ENCODE peak calls at places on chromosomes 3 and 15, in nine cellular contexts. One of them, this sample, is unnamed.

GRCh38 chr3:52525666-52526065 is 8.0 kb downstream of the NT5DC2 start:
- DNase-seq in prostate gland: no peak
- DNase-seq in A549: no peak
- DNase-seq in endodermal cell: no peak
- DNase-seq in choroid plexus epithelial cell: no peak
- DNase-seq in H9: no peak
- DNase-seq in AG04450: no peak
- DNase-seq in fibroblast of lung: no peak
- DNase-seq in GM23338: no peak
- DNase-seq in this sample: no peak

GRCh38 chr3:171950373-171950772 is 89.0 kb upstream of the FNDC3B start:
- DNase-seq in prostate gland: no peak
- DNase-seq in AG04450: no peak
- DNase-seq in H9: no peak
- DNase-seq in endodermal cell: peak; percentile 72
- DNase-seq in GM23338: peak; percentile 26
- DNase-seq in A549: no peak
- DNase-seq in fibroblast of lung: peak; percentile 53
- DNase-seq in choroid plexus epithelial cell: peak; percentile 63
- DNase-seq in this sample: no peak

GRCh38 chr15:80773122-80773551 is 6.0 kb upstream of the CEMIP start:
- DNase-seq in GM23338: no peak
- DNase-seq in choroid plexus epithelial cell: peak; percentile 98
- DNase-seq in H9: no peak
- DNase-seq in endodermal cell: no peak
- DNase-seq in AG04450: no peak
- DNase-seq in prostate gland: no peak
- DNase-seq in fibroblast of lung: no peak
- DNase-seq in A549: no peak
- DNase-seq in this sample: no peak

GRCh38 chr3:68985391-68985790 is 28.1 kb downstream of the EOGT start:
- DNase-seq in AG04450: no peak
- DNase-seq in A549: no peak
- DNase-seq in GM23338: no peak
- DNase-seq in prostate gland: no peak
- DNase-seq in fibroblast of lung: no peak
- DNase-seq in H9: no peak
- DNase-seq in choroid plexus epithelial cell: peak; percentile 70
- DNase-seq in endodermal cell: no peak
- DNase-seq in this sample: no peak

GRCh38 chr15:92091155-92091734 is 237.7 kb downstream of the SLCO3A1 start:
- DNase-seq in choroid plexus epithelial cell: peak; percentile 30
- DNase-seq in AG04450: no peak
- DNase-seq in A549: peak; percentile 60
- DNase-seq in fibroblast of lung: peak; percentile 14
- DNase-seq in H9: peak; percentile 90
- DNase-seq in endodermal cell: peak; percentile 96
- DNase-seq in prostate gland: peak; percentile 50
- DNase-seq in GM23338: peak; percentile 94
- DNase-seq in this sample: no peak

GRCh38 chr3:146342971-146343370 is 92.1 kb upstream of the PLSCR4 start:
- DNase-seq in prostate gland: no peak
- DNase-seq in choroid plexus epithelial cell: peak; percentile 63
- DNase-seq in H9: no peak
- DNase-seq in endodermal cell: no peak
- DNase-seq in GM23338: no peak
- DNase-seq in A549: no peak
- DNase-seq in fibroblast of lung: peak; percentile 94
- DNase-seq in AG04450: no peak
- DNase-seq in this sample: no peak

GRCh38 chr3:162770556-162770955 is 1273.9 kb downstream of the OTOL1 start:
- DNase-seq in GM23338: no peak
- DNase-seq in prostate gland: no peak
- DNase-seq in AG04450: no peak
- DNase-seq in H9: no peak
- DNase-seq in endodermal cell: no peak
- DNase-seq in A549: no peak
- DNase-seq in fibroblast of lung: peak; percentile 28
- DNase-seq in choroid plexus epithelial cell: peak; percentile 5
- DNase-seq in this sample: no peak

GRCh38 chr3:119294889-119295769 is 946 bp downstream of the ARHGAP31 start:
- DNase-seq in AG04450: no peak
- DNase-seq in H9: peak; percentile 57
- DNase-seq in prostate gland: peak; percentile 43
- DNase-seq in endodermal cell: peak; percentile 79
- DNase-seq in GM23338: peak; percentile 74
- DNase-seq in A549: peak; percentile 28
- DNase-seq in fibroblast of lung: peak; percentile 35
- DNase-seq in choroid plexus epithelial cell: peak; percentile 55
- DNase-seq in this sample: no peak

GRCh38 chr15:72796515-72797337 is 13.2 kb upstream of the ADPGK start:
- DNase-seq in prostate gland: no peak
- DNase-seq in endodermal cell: peak; percentile 84
- DNase-seq in choroid plexus epithelial cell: peak; percentile 33
- DNase-seq in A549: peak; percentile 76
- DNase-seq in GM23338: peak; percentile 80
- DNase-seq in fibroblast of lung: peak; percentile 44
- DNase-seq in H9: peak; percentile 69
- DNase-seq in AG04450: no peak
- DNase-seq in this sample: no peak

GRCh38 chr3:126926684-126927404 is 56.1 kb upstream of the PLXNA1 start:
- DNase-seq in prostate gland: no peak
- DNase-seq in H9: no peak
- DNase-seq in A549: no peak
- DNase-seq in choroid plexus epithelial cell: peak; percentile 86
- DNase-seq in AG04450: peak; percentile 55
- DNase-seq in fibroblast of lung: peak; percentile 77
- DNase-seq in GM23338: no peak
- DNase-seq in endodermal cell: no peak
- DNase-seq in this sample: no peak

GRCh38 chr3:192857148-192857735 is 60.4 kb downstream of the MB21D2 start:
- DNase-seq in fibroblast of lung: no peak
- DNase-seq in GM23338: no peak
- DNase-seq in endodermal cell: no peak
- DNase-seq in H9: no peak
- DNase-seq in A549: no peak
- DNase-seq in prostate gland: no peak
- DNase-seq in choroid plexus epithelial cell: no peak
- DNase-seq in AG04450: no peak
- DNase-seq in this sample: no peak

GRCh38 chr15:25242166-25242879 is 196.5 kb downstream of the UBE3A start:
- DNase-seq in endodermal cell: no peak
- DNase-seq in prostate gland: no peak
- DNase-seq in choroid plexus epithelial cell: no peak
- DNase-seq in fibroblast of lung: no peak
- DNase-seq in H9: no peak
- DNase-seq in A549: no peak
- DNase-seq in GM23338: no peak
- DNase-seq in AG04450: no peak
- DNase-seq in this sample: no peak

GRCh38 chr15:99447497-99448371 is 118.0 kb upstream of the MEF2A start:
- DNase-seq in AG04450: no peak
- DNase-seq in choroid plexus epithelial cell: peak; percentile 46
- DNase-seq in GM23338: peak; percentile 56
- DNase-seq in H9: peak; percentile 81
- DNase-seq in A549: no peak
- DNase-seq in prostate gland: no peak
- DNase-seq in endodermal cell: peak; percentile 89
- DNase-seq in fibroblast of lung: no peak
- DNase-seq in this sample: no peak

GRCh38 chr15:100565591-100565990 is 36.4 kb downstream of the LINS1 start:
- DNase-seq in A549: no peak
- DNase-seq in fibroblast of lung: no peak
- DNase-seq in choroid plexus epithelial cell: no peak
- DNase-seq in prostate gland: peak; percentile 62
- DNase-seq in endodermal cell: no peak
- DNase-seq in GM23338: no peak
- DNase-seq in H9: no peak
- DNase-seq in AG04450: no peak
- DNase-seq in this sample: no peak

GRCh38 chr15:68316061-68316804 is 38.7 kb downstream of the FEM1B start:
- DNase-seq in choroid plexus epithelial cell: peak; percentile 63
- DNase-seq in A549: peak; percentile 33
- DNase-seq in GM23338: peak; percentile 74
- DNase-seq in H9: peak; percentile 79
- DNase-seq in fibroblast of lung: no peak
- DNase-seq in endodermal cell: peak; percentile 85
- DNase-seq in prostate gland: no peak
- DNase-seq in AG04450: no peak
- DNase-seq in this sample: no peak
- TF ChIP-seq CTCF in choroid plexus epithelial cell: peak; percentile 84
- TF ChIP-seq CTCF in A549: peak; percentile 55
- TF ChIP-seq CTCF in GM23338: peak; percentile 65
- TF ChIP-seq CTCF in H9: peak; percentile 72
- TF ChIP-seq CTCF in fibroblast of lung: peak; percentile 51
- TF ChIP-seq CTCF in endodermal cell: peak; percentile 80
- TF ChIP-seq CTCF in prostate gland: no peak
- TF ChIP-seq CTCF in AG04450: peak; percentile 39
- TF ChIP-seq CTCF in this sample: peak; percentile 56

GRCh38 chr3:140091143-140091542 is 156.2 kb downstream of the CLSTN2 start:
- DNase-seq in choroid plexus epithelial cell: peak; percentile 10
- DNase-seq in H9: no peak
- DNase-seq in GM23338: no peak
- DNase-seq in A549: no peak
- DNase-seq in fibroblast of lung: no peak
- DNase-seq in AG04450: no peak
- DNase-seq in endodermal cell: no peak
- DNase-seq in prostate gland: no peak
- DNase-seq in this sample: no peak

GRCh38 chr3:140093742-140094141 is 158.8 kb downstream of the CLSTN2 start:
- DNase-seq in A549: no peak
- DNase-seq in AG04450: peak; percentile 6
- DNase-seq in GM23338: no peak
- DNase-seq in endodermal cell: no peak
- DNase-seq in choroid plexus epithelial cell: peak; percentile 88
- DNase-seq in H9: no peak
- DNase-seq in fibroblast of lung: peak; percentile 48
- DNase-seq in prostate gland: peak; percentile 93
- DNase-seq in this sample: peak; percentile 70

GRCh38 chr3:140089403-140090072 is 154.6 kb downstream of the CLSTN2 start:
- DNase-seq in prostate gland: no peak
- DNase-seq in fibroblast of lung: no peak
- DNase-seq in choroid plexus epithelial cell: no peak
- DNase-seq in H9: no peak
- DNase-seq in A549: no peak
- DNase-seq in AG04450: no peak
- DNase-seq in GM23338: peak; percentile 10
- DNase-seq in endodermal cell: no peak
- DNase-seq in this sample: no peak

GRCh38 chr3:140096037-140096436 is 161.1 kb downstream of the CLSTN2 start:
- DNase-seq in endodermal cell: no peak
- DNase-seq in fibroblast of lung: no peak
- DNase-seq in AG04450: no peak
- DNase-seq in choroid plexus epithelial cell: no peak
- DNase-seq in GM23338: no peak
- DNase-seq in A549: no peak
- DNase-seq in H9: no peak
- DNase-seq in prostate gland: no peak
- DNase-seq in this sample: no peak

GRCh38 chr3:140092883-140093536 is 158.0 kb downstream of the CLSTN2 start:
- DNase-seq in GM23338: peak; percentile 33
- DNase-seq in fibroblast of lung: no peak
- DNase-seq in endodermal cell: peak; percentile 56
- DNase-seq in choroid plexus epithelial cell: no peak
- DNase-seq in AG04450: no peak
- DNase-seq in H9: peak; percentile 42
- DNase-seq in A549: no peak
- DNase-seq in prostate gland: no peak
- DNase-seq in this sample: no peak
- TF ChIP-seq CTCF in GM23338: peak; percentile 53
- TF ChIP-seq CTCF in fibroblast of lung: no peak
- TF ChIP-seq CTCF in endodermal cell: peak; percentile 76
- TF ChIP-seq CTCF in choroid plexus epithelial cell: no peak
- TF ChIP-seq CTCF in AG04450: no peak
- TF ChIP-seq CTCF in H9: peak; percentile 64
- TF ChIP-seq CTCF in A549: no peak
- TF ChIP-seq CTCF in prostate gland: no peak
- TF ChIP-seq CTCF in this sample: no peak

GRCh38 chr3:65583203-65583602 is 455.5 kb downstream of the MAGI1 start:
- DNase-seq in choroid plexus epithelial cell: peak; percentile 33
- DNase-seq in AG04450: no peak
- DNase-seq in GM23338: no peak
- DNase-seq in A549: no peak
- DNase-seq in prostate gland: no peak
- DNase-seq in fibroblast of lung: no peak
- DNase-seq in endodermal cell: no peak
- DNase-seq in H9: no peak
- DNase-seq in this sample: no peak

GRCh38 chr3:65582012-65582717 is 456.6 kb downstream of the MAGI1 start:
- DNase-seq in AG04450: no peak
- DNase-seq in endodermal cell: no peak
- DNase-seq in GM23338: no peak
- DNase-seq in prostate gland: no peak
- DNase-seq in H9: no peak
- DNase-seq in fibroblast of lung: no peak
- DNase-seq in choroid plexus epithelial cell: no peak
- DNase-seq in A549: no peak
- DNase-seq in this sample: no peak

GRCh38 chr3:65581313-65581712 is 457.4 kb downstream of the MAGI1 start:
- DNase-seq in fibroblast of lung: no peak
- DNase-seq in AG04450: no peak
- DNase-seq in choroid plexus epithelial cell: no peak
- DNase-seq in H9: no peak
- DNase-seq in prostate gland: no peak
- DNase-seq in endodermal cell: no peak
- DNase-seq in GM23338: no peak
- DNase-seq in A549: no peak
- DNase-seq in this sample: no peak

GRCh38 chr3:65584913-65585312 is 453.8 kb downstream of the MAGI1 start:
- DNase-seq in prostate gland: no peak
- DNase-seq in fibroblast of lung: no peak
- DNase-seq in A549: no peak
- DNase-seq in GM23338: no peak
- DNase-seq in H9: no peak
- DNase-seq in AG04450: no peak
- DNase-seq in choroid plexus epithelial cell: no peak
- DNase-seq in endodermal cell: no peak
- DNase-seq in this sample: no peak

GRCh38 chr3:65584002-65584401 is 454.7 kb downstream of the MAGI1 start:
- DNase-seq in H9: no peak
- DNase-seq in GM23338: no peak
- DNase-seq in fibroblast of lung: no peak
- DNase-seq in A549: no peak
- DNase-seq in prostate gland: no peak
- DNase-seq in AG04450: no peak
- DNase-seq in endodermal cell: no peak
- DNase-seq in choroid plexus epithelial cell: no peak
- DNase-seq in this sample: no peak
- TF ChIP-seq CTCF in H9: no peak
- TF ChIP-seq CTCF in GM23338: no peak
- TF ChIP-seq CTCF in fibroblast of lung: no peak
- TF ChIP-seq CTCF in A549: no peak
- TF ChIP-seq CTCF in prostate gland: no peak
- TF ChIP-seq CTCF in AG04450: no peak
- TF ChIP-seq CTCF in endodermal cell: no peak
- TF ChIP-seq CTCF in choroid plexus epithelial cell: no peak
- TF ChIP-seq CTCF in this sample: no peak

DNA sequence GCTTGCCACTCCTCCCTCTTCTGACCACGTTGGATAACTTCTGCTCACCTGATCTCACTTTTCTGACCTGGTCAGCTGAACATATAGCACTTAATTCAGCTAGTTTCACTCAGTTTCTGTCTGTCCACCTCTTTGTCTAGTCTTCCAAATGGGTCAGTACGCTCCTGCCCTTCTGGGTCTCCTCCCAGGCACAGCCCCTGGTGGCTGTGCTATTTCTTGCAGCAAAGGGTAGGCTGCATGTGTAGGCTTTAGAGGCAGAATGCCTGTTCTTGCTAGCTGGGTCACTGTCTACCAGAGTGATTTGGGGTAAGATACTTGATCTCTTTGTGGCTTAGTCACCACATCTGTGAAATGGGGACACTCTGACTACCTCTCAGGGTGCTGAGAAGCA is 2.4 kb upstream of the RBP1 start:
- DNase-seq in fibroblast of lung: no peak
- DNase-seq in AG04450: no peak
- DNase-seq in prostate gland: no peak
- DNase-seq in choroid plexus epithelial cell: no peak
- DNase-seq in GM23338: no peak
- DNase-seq in endodermal cell: no peak
- DNase-seq in A549: no peak
- DNase-seq in H9: no peak
- DNase-seq in this sample: no peak
- TF ChIP-seq CTCF in fibroblast of lung: no peak
- TF ChIP-seq CTCF in AG04450: peak; percentile 9
- TF ChIP-seq CTCF in prostate gland: no peak
- TF ChIP-seq CTCF in choroid plexus epithelial cell: peak; percentile 36
- TF ChIP-seq CTCF in GM23338: peak; percentile 43
- TF ChIP-seq CTCF in endodermal cell: peak; percentile 63
- TF ChIP-seq CTCF in A549: no peak
- TF ChIP-seq CTCF in H9: peak; percentile 50
- TF ChIP-seq CTCF in this sample: no peak

This sample was measured in HFF-Myc.